ENCODE peak calls at places on chromosomes 5 and 9, in seven cellular contexts. R is stimulated activated CD8-positive, alpha-beta memory T cell treated with anti-CD3 and anti-CD28 coated beads, Interleukin-15, amount 100 ng/mL, for 4 hours; H is EH; F is Jurkat, Clone E6-1; Z is AG04450; T is EL; I is CD4-positive, CD25-positive, alpha-beta regulatory T cell. Y is an unnamed sample.

GRCh38 chr5:139705191-139705590 is 57.0 kb downstream of the CXXC5 start:
- DNase-seq in R (no peak), Z (no peak), H (no peak), T (no peak), F (no peak), I (no peak), Y (no peak)

GRCh38 chr9:27047126-27047525 is 41.7 kb upstream of the LRRC19 start:
- DNase-seq in H (no peak), Z (no peak), I (no peak), R (no peak), T (no peak), F (no peak), Y (no peak)

GRCh38 chr9:98087420-98088354 is 31.2 kb downstream of the NANS start:
- DNase-seq in I (peak; percentile 34), H (peak; percentile 29), F (no peak), Z (no peak), R (peak; percentile 15), T (no peak), Y (peak; percentile 86)

GRCh38 chr9:89433826-89434225 is 64.1 kb downstream of the SEMA4D start:
- DNase-seq in R (no peak), T (peak; percentile 83), H (peak; percentile 83), F (no peak), Z (peak; percentile 11), I (no peak), Y (no peak)

GRCh38 chr5:37086466-37087178 is 162.6 kb downstream of the CPLANE1 start:
- DNase-seq in F (no peak), H (peak; percentile 53), T (peak; percentile 60), I (no peak), R (no peak), Z (peak; percentile 20), Y (peak; percentile 53)

GRCh38 chr9:70488793-70489105 is 74.3 kb upstream of the KLF9 start:
- DNase-seq in Z (no peak), T (peak; percentile 54), R (no peak), I (no peak), F (no peak), H (peak; percentile 67), Y (no peak)

GRCh38 chr5:82448374-82448773 is 170.2 kb upstream of the RPS23 start:
- DNase-seq in F (no peak), Z (no peak), T (no peak), H (no peak), R (no peak), I (no peak), Y (no peak)

GRCh38 chr5:143738415-143739401 is 73.3 kb upstream of the HMHB1 start:
- DNase-seq in T (no peak), H (no peak), R (no peak), Z (no peak), F (no peak), I (no peak), Y (no peak)

GRCh38 chr9:135394699-135395645 is 84.6 kb upstream of the PPP1R26 start:
- DNase-seq in H (no peak), R (no peak), F (no peak), Z (no peak), T (no peak), I (no peak), Y (no peak)

GRCh38 chr5:157024213-157024959 is 34.5 kb downstream of the HAVCR1 start:
- DNase-seq in T (no peak), I (no peak), Z (no peak), R (no peak), H (no peak), F (no peak), Y (no peak)

Y was measured in GM23338.